ENCODE peak calls at places on chromosomes 1 and 21, in ten cellular contexts. Y, V, M, F, A, K, R, Z, I and U are unnamed samples.

GRCh38 chr1:65963161-65963888 is 170.6 kb downstream of the PDE4B start:
- DNase-seq in Y (no peak), V (no peak), M (no peak), F (no peak), A (no peak), K (no peak), R (no peak), Z (no peak), I (peak; percentile 6), U (no peak)

GRCh38 chr21:16592399-16592798 is 862.6 kb downstream of the USP25 start:
- DNase-seq in Y (no peak), V (no peak), M (peak; percentile 21), F (no peak), A (no peak), K (no peak), R (no peak), Z (no peak), I (no peak), U (no peak)

GRCh38 chr1:83900530-83900929 is 98.4 kb downstream of the TTLL7 start:
- DNase-seq in Y (no peak), V (no peak), M (peak; percentile 67), F (no peak), A (no peak), K (peak; percentile 41), R (no peak), Z (peak; percentile 34), I (no peak), U (no peak)

GRCh38 chr1:186564558-186564957 is 103.6 kb upstream of the PDC start:
- DNase-seq in Y (no peak), V (no peak), M (peak; percentile 15), F (no peak), A (no peak), K (peak; percentile 18), R (no peak), Z (peak; percentile 1), I (no peak), U (no peak)

GRCh38 chr1:184881941-184882648 is 92.2 kb downstream of the NIBAN1 start:
- DNase-seq in Y (no peak), V (no peak), M (peak; percentile 34), F (no peak), A (no peak), K (peak; percentile 88), R (peak; percentile 15), Z (peak; percentile 89), I (no peak), U (no peak)

GRCh38 chr21:37172646-37173045 is 94.5 kb downstream of the VPS26C start:
- DNase-seq in Y (no peak), V (no peak), M (no peak), F (no peak), A (no peak), K (no peak), R (no peak), Z (no peak), I (peak; percentile 2), U (no peak)

GRCh38 chr1:53592521-53592982 is 133.4 kb downstream of the DMRTB1 start:
- DNase-seq in Y (peak; percentile 21), V (peak; percentile 75), M (peak; percentile 16), F (peak; percentile 56), A (no peak), K (peak; percentile 78), R (peak; percentile 29), Z (peak; percentile 63), I (no peak), U (peak; percentile 76)

GRCh38 chr1:36956570-36956969 is 77.7 kb downstream of the GRIK3 start:
- DNase-seq in Y (no peak), V (no peak), M (no peak), F (no peak), A (no peak), K (no peak), R (no peak), Z (no peak), I (no peak), U (no peak)

DNA sequence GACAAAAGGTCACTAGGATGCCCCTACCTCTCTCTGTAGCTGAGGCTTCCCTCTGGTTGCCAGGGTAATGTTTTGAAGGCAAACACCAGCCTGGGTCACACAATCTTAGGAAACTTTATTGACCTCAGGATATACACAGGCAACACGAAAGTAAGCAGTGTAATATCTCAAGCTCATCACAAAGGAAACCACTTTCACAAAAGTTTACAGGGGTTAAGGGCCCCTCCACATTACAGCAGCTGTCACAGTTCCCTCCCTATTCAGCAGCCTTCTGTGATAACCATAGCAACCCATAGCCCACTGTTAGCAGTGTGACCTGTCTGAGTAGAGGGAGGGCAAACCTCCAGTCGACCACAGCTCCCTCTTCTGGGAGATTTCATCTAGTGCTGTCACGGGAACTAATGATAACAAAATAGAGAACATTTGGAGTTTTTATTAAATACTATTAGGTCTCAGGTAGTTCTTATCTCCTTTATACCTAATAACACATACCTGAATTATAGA is 149.8 kb downstream of the PTPRC start:
- DNase-seq in Y (no peak), V (no peak), M (peak; percentile 18), F (no peak), A (peak; percentile 29), K (peak; percentile 61), R (peak; percentile 81), Z (no peak), I (peak; percentile 34), U (no peak)
- TF ChIP-seq CTCF in Y (no peak), V (no peak), M (peak; percentile 21), F (no peak), A (peak; percentile 41), K (peak; percentile 33), R (peak; percentile 76), Z (no peak), I (peak; percentile 25), U (peak; percentile 29)

GRCh38 chr1:9201421-9202239 is 32.9 kb upstream of the H6PD start:
- DNase-seq in Y (peak; percentile 18), V (peak; percentile 76), M (peak; percentile 93), F (no peak), A (no peak), K (peak; percentile 73), R (peak; percentile 61), Z (peak; percentile 85), I (no peak), U (peak; percentile 57)

GRCh38 chr1:9203623-9204022 is 31.0 kb upstream of the H6PD start:
- DNase-seq in Y (peak; percentile 33), V (no peak), M (no peak), F (no peak), A (no peak), K (no peak), R (no peak), Z (no peak), I (no peak), U (no peak)

GRCh38 chr1:9204156-9204720 is 30.3 kb upstream of the H6PD start:
- DNase-seq in Y (no peak), V (no peak), M (no peak), F (no peak), A (no peak), K (no peak), R (no peak), Z (no peak), I (no peak), U (no peak)

GRCh38 chr1:9200441-9200840 is 34.1 kb upstream of the H6PD start:
- DNase-seq in Y (no peak), V (no peak), M (peak; percentile 93), F (no peak), A (no peak), K (no peak), R (peak; percentile 71), Z (peak; percentile 43), I (no peak), U (no peak)

GRCh38 chr1:9202240-9202870 is 32.2 kb upstream of the H6PD start:
- DNase-seq in Y (no peak), V (no peak), M (peak; percentile 57), F (no peak), A (no peak), K (no peak), R (no peak), Z (no peak), I (no peak), U (no peak)
- H3K4me3 ChIP-seq in Y (peak overlapping the region; percentile 38), V (peak overlapping the region; percentile 57), M (peak overlapping the region; percentile 92), F (peak overlapping the region; percentile 44), A (no peak overlapping the region), K (peak overlapping the region; percentile 17), R (peak overlapping the region; percentile 50), Z (peak overlapping the region; percentile 36), I (peak overlapping the region; percentile 18), U (peak overlapping the region; percentile 49)

GRCh38 chr1:27521336-27522147 is 31.6 kb upstream of the WASF2 start:
- DNase-seq in Y (no peak), V (peak; percentile 81), M (no peak), F (no peak), A (no peak), K (no peak), R (no peak), Z (no peak), I (no peak), U (no peak)

GRCh38 chr1:27523666-27524020 is 33.7 kb upstream of the WASF2 start:
- DNase-seq in Y (no peak), V (no peak), M (no peak), F (no peak), A (no peak), K (no peak), R (no peak), Z (no peak), I (no peak), U (no peak)

GRCh38 chr1:27520651-27521050 is 30.7 kb upstream of the WASF2 start:
- DNase-seq in Y (no peak), V (no peak), M (no peak), F (no peak), A (no peak), K (no peak), R (peak; percentile 33), Z (no peak), I (no peak), U (no peak)

GRCh38 chr1:27522860-27523665 is 33.1 kb upstream of the WASF2 start:
- DNase-seq in Y (no peak), V (peak; percentile 78), M (peak; percentile 39), F (no peak), A (no peak), K (peak; percentile 59), R (peak; percentile 52), Z (peak; percentile 51), I (peak; percentile 69), U (no peak)

GRCh38 chr1:27522148-27522859 is 32.3 kb upstream of the WASF2 start:
- DNase-seq in Y (no peak), V (peak; percentile 84), M (peak; percentile 57), F (peak; percentile 87), A (no peak), K (no peak), R (no peak), Z (no peak), I (no peak), U (no peak)
- TF ChIP-seq CTCF in Y (no peak), V (no peak), M (no peak), F (no peak), A (no peak), K (no peak), R (no peak), Z (no peak), I (no peak), U (no peak)

GRCh38 chr1:15155191-15155590 is 1.6 kb downstream of the TMEM51 start:
- DNase-seq in Y (no peak), V (no peak), M (no peak), F (no peak), A (no peak), K (no peak), R (no peak), Z (no peak), I (no peak), U (no peak)

GRCh38 chr1:15156807-15157380 is 3.3 kb downstream of the TMEM51 start:
- DNase-seq in Y (no peak), V (no peak), M (no peak), F (no peak), A (no peak), K (no peak), R (peak; percentile 37), Z (no peak), I (no peak), U (no peak)

GRCh38 chr1:15154480-15155036 is 1.0 kb downstream of the TMEM51 start:
- DNase-seq in Y (peak; percentile 49), V (peak; percentile 66), M (peak; percentile 35), F (peak; percentile 78), A (no peak), K (no peak), R (peak; percentile 73), Z (no peak), I (peak; percentile 40), U (no peak)

GRCh38 chr1:15157524-15158399 is 4.2 kb downstream of the TMEM51 start:
- DNase-seq in Y (no peak), V (no peak), M (no peak), F (no peak), A (no peak), K (no peak), R (no peak), Z (no peak), I (no peak), U (no peak)

DNA sequence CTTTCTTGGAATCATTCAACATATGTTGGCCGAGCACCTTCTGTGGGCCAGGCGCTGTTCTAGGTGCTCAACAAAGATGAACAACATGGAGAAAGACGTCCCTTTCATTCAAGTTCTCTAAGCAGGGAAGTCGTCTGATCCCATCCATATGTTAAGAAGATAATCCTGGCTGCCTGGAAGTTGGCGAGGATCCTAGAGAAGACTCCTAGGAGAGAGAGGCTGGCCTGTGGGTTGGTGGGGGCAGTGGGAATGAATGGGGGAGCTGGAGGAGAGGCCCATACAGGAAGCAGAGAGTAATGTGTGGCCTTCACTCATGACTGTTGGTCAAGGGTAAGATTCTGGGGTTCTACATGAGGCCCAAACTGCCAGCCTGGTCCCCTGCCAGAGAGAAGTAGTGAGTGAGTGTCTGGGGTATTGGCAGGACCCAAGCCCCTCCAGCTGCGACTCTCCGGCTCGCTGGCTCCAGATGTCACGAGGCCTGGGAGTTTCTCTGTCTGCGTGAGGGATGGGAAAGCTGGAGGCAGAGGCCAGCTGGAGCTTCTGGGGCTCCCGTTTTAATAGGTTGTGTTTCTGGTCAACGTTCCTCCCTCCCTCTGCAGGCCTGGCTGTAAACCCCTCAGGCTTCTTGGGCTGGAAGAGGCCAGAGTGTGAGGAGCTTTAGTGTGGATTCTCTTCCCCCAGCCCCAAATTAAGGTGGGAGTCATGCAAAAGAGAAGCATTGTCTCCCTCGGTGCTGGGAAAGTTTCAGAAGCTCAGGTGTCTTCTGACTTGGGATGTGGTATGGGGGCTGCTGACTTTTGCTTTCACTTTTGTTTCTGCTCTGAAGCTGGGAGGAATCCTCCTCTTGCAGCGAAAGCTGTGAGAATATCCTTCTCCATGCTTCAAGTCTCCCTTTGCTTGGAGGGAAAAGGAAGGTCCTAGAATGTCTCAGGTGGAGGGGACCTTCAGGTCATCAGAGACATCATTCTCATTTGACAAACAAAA is 2.5 kb downstream of the TMEM51 start:
- DNase-seq in Y (no peak), V (no peak), M (no peak), F (no peak), A (no peak), K (peak; percentile 30), R (no peak), Z (no peak), I (no peak), U (no peak)
- H3K4me3 ChIP-seq in Y (peak overlapping the region; percentile 7), V (no peak overlapping the region), M (no peak overlapping the region), F (no peak overlapping the region), A (peak overlapping the region; percentile 8), K (no peak overlapping the region), R (no peak overlapping the region), Z (no peak overlapping the region), I (no peak overlapping the region), U (no peak overlapping the region)